ENCODE peak calls at places on chromosomes 6 and 20, in nine cellular contexts. One of them, this sample, is unnamed.
A peak's percentile ranks its signal among the peaks of the same experiment; 100 is the strongest.

GRCh38 chr6:41080623-41081022 is 7.8 kb downstream of the NFYA start:
- DNase-seq in HCT116: no peak
- DNase-seq in GM23338: no peak
- DNase-seq in fibroblast of lung: no peak
- DNase-seq in PC-3: no peak
- DNase-seq in neural progenitor cell: no peak
- DNase-seq in GM23248: no peak
- DNase-seq in mammary epithelial cell: no peak
- DNase-seq in H1: no peak
- DNase-seq in this sample: no peak

GRCh38 chr6:2157441-2158127 is 87.8 kb downstream of the GMDS start:
- DNase-seq in HCT116: peak; percentile 48
- DNase-seq in GM23338: no peak
- DNase-seq in fibroblast of lung: peak; percentile 87
- DNase-seq in PC-3: no peak
- DNase-seq in neural progenitor cell: no peak
- DNase-seq in GM23248: peak; percentile 87
- DNase-seq in mammary epithelial cell: peak; percentile 86
- DNase-seq in H1: no peak
- DNase-seq in this sample: peak; percentile 12

GRCh38 chr6:150018846-150019580 is 6.3 kb downstream of the RAET1L start:
- DNase-seq in HCT116: no peak
- DNase-seq in GM23338: no peak
- DNase-seq in fibroblast of lung: no peak
- DNase-seq in PC-3: no peak
- DNase-seq in neural progenitor cell: no peak
- DNase-seq in GM23248: no peak
- DNase-seq in mammary epithelial cell: no peak
- DNase-seq in H1: no peak
- DNase-seq in this sample: no peak

GRCh38 chr20:37500311-37500710 is 20.7 kb upstream of the NNAT start:
- DNase-seq in HCT116: no peak
- DNase-seq in GM23338: no peak
- DNase-seq in fibroblast of lung: no peak
- DNase-seq in PC-3: no peak
- DNase-seq in neural progenitor cell: no peak
- DNase-seq in GM23248: no peak
- DNase-seq in mammary epithelial cell: no peak
- DNase-seq in H1: no peak
- DNase-seq in this sample: no peak

GRCh38 chr6:20334961-20335360 is 66.7 kb upstream of the E2F3 start:
- DNase-seq in HCT116: no peak
- DNase-seq in GM23338: no peak
- DNase-seq in fibroblast of lung: no peak
- DNase-seq in PC-3: no peak
- DNase-seq in neural progenitor cell: no peak
- DNase-seq in GM23248: no peak
- DNase-seq in mammary epithelial cell: no peak
- DNase-seq in H1: no peak
- DNase-seq in this sample: no peak

GRCh38 chr6:145929037-145929633 is 35.0 kb downstream of the SHPRH start:
- DNase-seq in HCT116: peak; percentile 7
- DNase-seq in GM23338: peak; percentile 59
- DNase-seq in fibroblast of lung: peak; percentile 74
- DNase-seq in PC-3: peak; percentile 46
- DNase-seq in neural progenitor cell: peak; percentile 53
- DNase-seq in GM23248: peak; percentile 60
- DNase-seq in mammary epithelial cell: peak; percentile 5
- DNase-seq in H1: no peak
- DNase-seq in this sample: peak; percentile 61

GRCh38 chr6:90131614-90132423 is 164.8 kb downstream of the BACH2 start:
- DNase-seq in HCT116: no peak
- DNase-seq in GM23338: no peak
- DNase-seq in fibroblast of lung: peak; percentile 84
- DNase-seq in PC-3: no peak
- DNase-seq in neural progenitor cell: no peak
- DNase-seq in GM23248: peak; percentile 92
- DNase-seq in mammary epithelial cell: no peak
- DNase-seq in H1: no peak
- DNase-seq in this sample: no peak

GRCh38 chr6:163956571-163957407 is 542.3 kb downstream of the QKI start:
- DNase-seq in HCT116: peak; percentile 67
- DNase-seq in GM23338: peak; percentile 92
- DNase-seq in fibroblast of lung: peak; percentile 86
- DNase-seq in PC-3: peak; percentile 72
- DNase-seq in neural progenitor cell: peak; percentile 82
- DNase-seq in GM23248: peak; percentile 82
- DNase-seq in mammary epithelial cell: peak; percentile 36
- DNase-seq in H1: peak; percentile 80
- DNase-seq in this sample: peak; percentile 81

GRCh38 chr20:43798591-43799149 is 71.9 kb upstream of the GTSF1L start:
- DNase-seq in HCT116: no peak
- DNase-seq in GM23338: no peak
- DNase-seq in fibroblast of lung: no peak
- DNase-seq in PC-3: no peak
- DNase-seq in neural progenitor cell: peak; percentile 58
- DNase-seq in GM23248: no peak
- DNase-seq in mammary epithelial cell: no peak
- DNase-seq in H1: no peak
- DNase-seq in this sample: no peak

GRCh38 chr6:142987490-142987889 is 42.5 kb upstream of the HIVEP2 start:
- DNase-seq in HCT116: no peak
- DNase-seq in GM23338: no peak
- DNase-seq in fibroblast of lung: no peak
- DNase-seq in PC-3: no peak
- DNase-seq in neural progenitor cell: no peak
- DNase-seq in GM23248: no peak
- DNase-seq in mammary epithelial cell: no peak
- DNase-seq in H1: no peak
- DNase-seq in this sample: no peak

GRCh38 chr6:129206761-129207330 is 323.9 kb downstream of the LAMA2 start:
- DNase-seq in HCT116: no peak
- DNase-seq in GM23338: no peak
- DNase-seq in fibroblast of lung: no peak
- DNase-seq in PC-3: no peak
- DNase-seq in neural progenitor cell: no peak
- DNase-seq in GM23248: no peak
- DNase-seq in mammary epithelial cell: no peak
- DNase-seq in H1: no peak
- DNase-seq in this sample: peak; percentile 86

GRCh38 chr20:57708694-57709673 is 831 bp downstream of the PMEPA1 start:
- DNase-seq in HCT116: no peak
- DNase-seq in GM23338: no peak
- DNase-seq in fibroblast of lung: no peak
- DNase-seq in PC-3: no peak
- DNase-seq in neural progenitor cell: peak; percentile 37
- DNase-seq in GM23248: peak; percentile 72
- DNase-seq in mammary epithelial cell: no peak
- DNase-seq in H1: no peak
- DNase-seq in this sample: peak; percentile 22

GRCh38 chr6:120735641-120736040 is 598.6 kb downstream of the TBC1D32 start:
- DNase-seq in HCT116: no peak
- DNase-seq in GM23338: no peak
- DNase-seq in fibroblast of lung: no peak
- DNase-seq in PC-3: no peak
- DNase-seq in neural progenitor cell: no peak
- DNase-seq in GM23248: no peak
- DNase-seq in mammary epithelial cell: peak; percentile 65
- DNase-seq in H1: no peak
- DNase-seq in this sample: no peak

GRCh38 chr6:81766482-81767069 is 14.1 kb upstream of the TENT5A start:
- DNase-seq in HCT116: no peak
- DNase-seq in GM23338: no peak
- DNase-seq in fibroblast of lung: peak; percentile 97
- DNase-seq in PC-3: peak; percentile 82
- DNase-seq in neural progenitor cell: no peak
- DNase-seq in GM23248: peak; percentile 79
- DNase-seq in mammary epithelial cell: peak; percentile 76
- DNase-seq in H1: no peak
- DNase-seq in this sample: peak; percentile 80

GRCh38 chr6:49539102-49539501 is 11.4 kb upstream of the C6orf141 start:
- DNase-seq in HCT116: no peak
- DNase-seq in GM23338: no peak
- DNase-seq in fibroblast of lung: no peak
- DNase-seq in PC-3: no peak
- DNase-seq in neural progenitor cell: no peak
- DNase-seq in GM23248: no peak
- DNase-seq in mammary epithelial cell: no peak
- DNase-seq in H1: no peak
- DNase-seq in this sample: no peak

GRCh38 chr6:111061493-111061892 is 25.8 kb upstream of the SLC16A10 start:
- DNase-seq in HCT116: no peak
- DNase-seq in GM23338: no peak
- DNase-seq in fibroblast of lung: no peak
- DNase-seq in PC-3: no peak
- DNase-seq in neural progenitor cell: no peak
- DNase-seq in GM23248: peak; percentile 13
- DNase-seq in mammary epithelial cell: peak; percentile 34
- DNase-seq in H1: no peak
- DNase-seq in this sample: no peak

GRCh38 chr6:1136415-1136774 is 175.5 kb upstream of the FOXQ1 start:
- DNase-seq in HCT116: no peak
- DNase-seq in GM23338: no peak
- DNase-seq in fibroblast of lung: peak; percentile 88
- DNase-seq in PC-3: no peak
- DNase-seq in neural progenitor cell: no peak
- DNase-seq in GM23248: peak; percentile 97
- DNase-seq in mammary epithelial cell: peak; percentile 81
- DNase-seq in H1: no peak
- DNase-seq in this sample: peak; percentile 70

GRCh38 chr6:140485740-140486467 is 1111.5 kb upstream of the CITED2 start:
- DNase-seq in HCT116: peak; percentile 45
- DNase-seq in GM23338: no peak
- DNase-seq in fibroblast of lung: peak; percentile 79
- DNase-seq in PC-3: peak; percentile 86
- DNase-seq in neural progenitor cell: no peak
- DNase-seq in GM23248: peak; percentile 97
- DNase-seq in mammary epithelial cell: peak; percentile 82
- DNase-seq in H1: no peak
- DNase-seq in this sample: peak; percentile 46

GRCh38 chr20:54255157-54255556 is 47.3 kb downstream of the PFDN4 start:
- DNase-seq in HCT116: no peak
- DNase-seq in GM23338: no peak
- DNase-seq in fibroblast of lung: peak; percentile 59
- DNase-seq in PC-3: no peak
- DNase-seq in neural progenitor cell: no peak
- DNase-seq in GM23248: peak; percentile 74
- DNase-seq in mammary epithelial cell: peak; percentile 39
- DNase-seq in H1: no peak
- DNase-seq in this sample: no peak

GRCh38 chr6:79234150-79235022 is at the start of gene HMGN3:
- DNase-seq in HCT116: peak; percentile 87
- DNase-seq in GM23338: peak; percentile 94
- DNase-seq in fibroblast of lung: peak; percentile 94
- DNase-seq in PC-3: peak; percentile 91
- DNase-seq in neural progenitor cell: peak; percentile 93
- DNase-seq in GM23248: peak; percentile 97
- DNase-seq in mammary epithelial cell: peak; percentile 86
- DNase-seq in H1: peak; percentile 89
- DNase-seq in this sample: peak; percentile 97

GRCh38 chr20:10448270-10449156 is 13.4 kb downstream of the SLX4IP start:
- DNase-seq in HCT116: no peak
- DNase-seq in GM23338: no peak
- DNase-seq in fibroblast of lung: peak; percentile 62
- DNase-seq in PC-3: no peak
- DNase-seq in neural progenitor cell: peak; percentile 35
- DNase-seq in GM23248: peak; percentile 44
- DNase-seq in mammary epithelial cell: no peak
- DNase-seq in H1: no peak
- DNase-seq in this sample: peak; percentile 63

GRCh38 chr20:46031701-46032254 is 2.8 kb downstream of the SLC12A5 start:
- DNase-seq in HCT116: no peak
- DNase-seq in GM23338: peak; percentile 91
- DNase-seq in fibroblast of lung: no peak
- DNase-seq in PC-3: peak; percentile 22
- DNase-seq in neural progenitor cell: peak; percentile 89
- DNase-seq in GM23248: peak; percentile 17
- DNase-seq in mammary epithelial cell: no peak
- DNase-seq in H1: peak; percentile 81
- DNase-seq in this sample: peak; percentile 47

DNA sequence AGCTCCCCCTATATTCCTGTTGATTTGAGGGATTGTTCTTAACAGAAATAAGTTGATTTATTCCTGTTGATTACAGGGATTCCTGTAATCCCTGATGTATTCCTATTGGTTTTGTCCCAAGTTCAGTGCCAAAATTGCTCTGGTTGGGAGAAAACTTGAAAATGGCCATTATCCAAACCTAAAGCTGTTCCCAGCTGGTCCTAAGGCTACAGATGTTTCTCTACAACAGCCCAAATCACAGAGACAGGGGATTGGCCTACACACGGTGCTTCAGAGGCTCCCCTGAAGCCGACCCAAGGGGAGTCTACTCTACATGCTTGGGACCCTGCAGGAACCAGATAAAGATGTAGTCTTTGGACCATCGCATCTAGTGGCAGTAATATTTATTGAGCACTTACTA is 99.0 kb upstream of the AKAP12 start:
- DNase-seq in HCT116: no peak
- DNase-seq in GM23338: no peak
- DNase-seq in fibroblast of lung: peak; percentile 60
- DNase-seq in PC-3: no peak
- DNase-seq in neural progenitor cell: no peak
- DNase-seq in GM23248: no peak
- DNase-seq in mammary epithelial cell: no peak
- DNase-seq in H1: no peak
- DNase-seq in this sample: no peak
- H3K27ac ChIP-seq in HCT116: no peak overlapping the region
- H3K27ac ChIP-seq in GM23338: no peak overlapping the region
- H3K27ac ChIP-seq in fibroblast of lung: no peak overlapping the region
- H3K27ac ChIP-seq in PC-3: no peak overlapping the region
- H3K27ac ChIP-seq in neural progenitor cell: no peak overlapping the region
- H3K27ac ChIP-seq in GM23248: no peak overlapping the region
- H3K27ac ChIP-seq in mammary epithelial cell: no peak overlapping the region
- H3K27ac ChIP-seq in H1: no peak overlapping the region
- H3K27ac ChIP-seq in this sample: no peak overlapping the region

GRCh38 chr6:159727717-159728440 is 573 bp downstream of the WTAP start:
- DNase-seq in HCT116: no peak
- DNase-seq in GM23338: peak; percentile 54
- DNase-seq in fibroblast of lung: peak; percentile 39
- DNase-seq in PC-3: peak; percentile 5
- DNase-seq in neural progenitor cell: no peak
- DNase-seq in GM23248: peak; percentile 68
- DNase-seq in mammary epithelial cell: no peak
- DNase-seq in H1: no peak
- DNase-seq in this sample: peak; percentile 38
- H3K4me3 ChIP-seq in HCT116: peak overlapping the region; percentile 89
- H3K4me3 ChIP-seq in GM23338: peak overlapping the region; percentile 86
- H3K4me3 ChIP-seq in fibroblast of lung: peak overlapping the region; percentile 93
- H3K4me3 ChIP-seq in PC-3: peak overlapping the region; percentile 99
- H3K4me3 ChIP-seq in neural progenitor cell: peak overlapping the region; percentile 97
- H3K4me3 ChIP-seq in GM23248: peak overlapping the region; percentile 88
- H3K4me3 ChIP-seq in mammary epithelial cell: peak overlapping the region; percentile 67
- H3K4me3 ChIP-seq in H1: peak overlapping the region; percentile 99
- H3K4me3 ChIP-seq in this sample: peak overlapping the region; percentile 93

GRCh38 chr20:21513881-21514540 is at the start of gene NKX2-2:
- DNase-seq in HCT116: no peak
- DNase-seq in GM23338: peak; percentile 82
- DNase-seq in fibroblast of lung: no peak
- DNase-seq in PC-3: no peak
- DNase-seq in neural progenitor cell: peak; percentile 49
- DNase-seq in GM23248: no peak
- DNase-seq in mammary epithelial cell: no peak
- DNase-seq in H1: peak; percentile 75
- DNase-seq in this sample: peak; percentile 94
- TF ChIP-seq EZH2 in HCT116: no peak
- TF ChIP-seq EZH2 in GM23338: peak; percentile 79
- TF ChIP-seq EZH2 in fibroblast of lung: peak; percentile 82
- TF ChIP-seq EZH2 in PC-3: peak; percentile 91
- TF ChIP-seq EZH2 in neural progenitor cell: peak; percentile 92
- TF ChIP-seq EZH2 in GM23248: peak; percentile 98
- TF ChIP-seq EZH2 in mammary epithelial cell: peak; percentile 66
- TF ChIP-seq EZH2 in H1: no peak
- TF ChIP-seq EZH2 in this sample: no peak

GRCh38 chr6:24477070-24477469 is 12.3 kb downstream of the GPLD1 start:
- DNase-seq in HCT116: no peak
- DNase-seq in GM23338: no peak
- DNase-seq in fibroblast of lung: no peak
- DNase-seq in PC-3: no peak
- DNase-seq in neural progenitor cell: no peak
- DNase-seq in GM23248: no peak
- DNase-seq in mammary epithelial cell: no peak
- DNase-seq in H1: no peak
- DNase-seq in this sample: no peak
- H3K27ac ChIP-seq in HCT116: no peak overlapping the region
- H3K27ac ChIP-seq in GM23338: no peak overlapping the region
- H3K27ac ChIP-seq in fibroblast of lung: no peak overlapping the region
- H3K27ac ChIP-seq in PC-3: no peak overlapping the region
- H3K27ac ChIP-seq in neural progenitor cell: no peak overlapping the region
- H3K27ac ChIP-seq in GM23248: no peak overlapping the region
- H3K27ac ChIP-seq in mammary epithelial cell: no peak overlapping the region
- H3K27ac ChIP-seq in H1: no peak overlapping the region
- H3K27ac ChIP-seq in this sample: no peak overlapping the region

This sample was measured in A673.